ENCODE peak calls at places on chromosome 14, in eight cellular contexts. L, W, R, E, H, J, O and D are unnamed samples.

GRCh38 chr14:23524954-23525353 is 26.6 kb downstream of the ZFHX2 start:
- DNase-seq in L (no peak), W (no peak), R (no peak), E (no peak), H (no peak), J (no peak), O (no peak), D (no peak)

GRCh38 chr14:73273799-73274198 is 36.5 kb downstream of the PAPLN start:
- DNase-seq in L (no peak), W (peak; percentile 14), R (no peak), E (no peak), H (no peak), J (no peak), O (no peak), D (no peak)

GRCh38 chr14:53380041-53380440 is 226.9 kb upstream of the DDHD1 start:
- DNase-seq in L (no peak), W (no peak), R (no peak), E (no peak), H (no peak), J (no peak), O (no peak), D (no peak)

GRCh38 chr14:44652640-44653039 is 145.6 kb upstream of the FSCB start:
- DNase-seq in L (no peak), W (no peak), R (no peak), E (no peak), H (no peak), J (no peak), O (no peak), D (no peak)

GRCh38 chr14:69553221-69553620 is 21.4 kb downstream of the CCDC177 start:
- DNase-seq in L (no peak), W (no peak), R (no peak), E (no peak), H (no peak), J (no peak), O (no peak), D (no peak)

GRCh38 chr14:90965765-90966164 is 94.7 kb downstream of the RPS6KA5 start:
- DNase-seq in L (no peak), W (no peak), R (no peak), E (no peak), H (no peak), J (no peak), O (no peak), D (no peak)

GRCh38 chr14:79668941-79669340 is 542.4 kb downstream of the DIO2 start:
- DNase-seq in L (no peak), W (no peak), R (no peak), E (no peak), H (no peak), J (no peak), O (no peak), D (no peak)

GRCh38 chr14:67837011-67837624 is 17.5 kb downstream of the RAD51B start:
- DNase-seq in L (peak; percentile 63), W (peak; percentile 66), R (peak; percentile 72), E (peak; percentile 62), H (no peak), J (peak; percentile 52), O (no peak), D (no peak)

GRCh38 chr14:65259000-65259399 is 153.5 kb upstream of the FUT8 start:
- DNase-seq in L (no peak), W (no peak), R (no peak), E (no peak), H (no peak), J (no peak), O (no peak), D (no peak)

GRCh38 chr14:65256714-65257113 is 154.4 kb upstream of the MAX start:
- DNase-seq in L (no peak), W (no peak), R (no peak), E (no peak), H (no peak), J (no peak), O (no peak), D (no peak)

GRCh38 chr14:65260786-65261185 is 151.7 kb upstream of the FUT8 start:
- DNase-seq in L (no peak), W (no peak), R (no peak), E (no peak), H (no peak), J (no peak), O (no peak), D (no peak)

GRCh38 chr14:65257405-65257804 is 155.1 kb upstream of the MAX start:
- DNase-seq in L (no peak), W (no peak), R (no peak), E (no peak), H (no peak), J (no peak), O (no peak), D (no peak)

GRCh38 chr14:65258391-65258790 is 154.1 kb upstream of the FUT8 start:
- DNase-seq in L (no peak), W (no peak), R (peak; percentile 77), E (no peak), H (no peak), J (no peak), O (no peak), D (no peak)
- H3K4me1 ChIP-seq in L (peaks cover 32% of the 10 kb centered on the region), W (peaks cover 11% of the 10 kb centered on the region), R (peaks cover 46% of the 10 kb centered on the region), E (no peaks in the 10 kb centered on the region), H (peaks cover 15% of the 10 kb centered on the region), J (no peaks in the 10 kb centered on the region), O (no peaks in the 10 kb centered on the region), D (no peaks in the 10 kb centered on the region)

GRCh38 chr14:100306506-100307214 is 416 bp upstream of the SLC25A29 start:
- DNase-seq in L (peak; percentile 90), W (peak; percentile 88), R (peak; percentile 54), E (peak; percentile 89), H (no peak), J (peak; percentile 90), O (peak; percentile 96), D (peak; percentile 94)

GRCh38 chr14:100307215-100308111 is 1.2 kb upstream of the SLC25A29 start:
- DNase-seq in L (peak; percentile 46), W (no peak), R (no peak), E (peak; percentile 32), H (no peak), J (no peak), O (peak; percentile 84), D (no peak)

GRCh38 chr14:100305446-100306255 is 593 bp downstream of the SLC25A29 start:
- DNase-seq in L (peak; percentile 43), W (peak; percentile 29), R (no peak), E (peak; percentile 48), H (no peak), J (peak; percentile 35), O (peak; percentile 90), D (no peak)

GRCh38 chr14:100304825-100305445 is 1.3 kb downstream of the SLC25A29 start:
- DNase-seq in L (peak; percentile 88), W (no peak), R (no peak), E (peak; percentile 64), H (no peak), J (peak; percentile 74), O (no peak), D (no peak)

GRCh38 chr14:100306256-100306505 is at the start of gene SLC25A29:
- DNase-seq in L (no peak), W (no peak), R (no peak), E (no peak), H (no peak), J (no peak), O (no peak), D (no peak)
- TF ChIP-seq POLR2A in L (no peak), W (no peak), R (peak; percentile 72), E (no peak), H (no peak), J (peak; percentile 84), O (no peak), D (peak; percentile 65)

GRCh38 chr14:102593841-102594170 is 1.4 kb downstream of the RCOR1 start:
- DNase-seq in L (no peak), W (no peak), R (no peak), E (no peak), H (no peak), J (no peak), O (no peak), D (no peak)

GRCh38 chr14:102592969-102593840 is 756 bp downstream of the RCOR1 start:
- DNase-seq in L (peak; percentile 50), W (peak; percentile 44), R (no peak), E (peak; percentile 50), H (no peak), J (peak; percentile 55), O (peak; percentile 93), D (peak; percentile 68)

GRCh38 chr14:102591372-102591943 is 991 bp upstream of the RCOR1 start:
- DNase-seq in L (peak; percentile 28), W (peak; percentile 55), R (no peak), E (peak; percentile 52), H (no peak), J (peak; percentile 64), O (peak; percentile 90), D (peak; percentile 66)

GRCh38 chr14:102591944-102592772 is at the start of gene RCOR1:
- DNase-seq in L (peak; percentile 98), W (peak; percentile 98), R (peak; percentile 93), E (peak; percentile 99), H (peak; percentile 84), J (peak; percentile 98), O (peak; percentile 99), D (peak; percentile 99)

DNA sequence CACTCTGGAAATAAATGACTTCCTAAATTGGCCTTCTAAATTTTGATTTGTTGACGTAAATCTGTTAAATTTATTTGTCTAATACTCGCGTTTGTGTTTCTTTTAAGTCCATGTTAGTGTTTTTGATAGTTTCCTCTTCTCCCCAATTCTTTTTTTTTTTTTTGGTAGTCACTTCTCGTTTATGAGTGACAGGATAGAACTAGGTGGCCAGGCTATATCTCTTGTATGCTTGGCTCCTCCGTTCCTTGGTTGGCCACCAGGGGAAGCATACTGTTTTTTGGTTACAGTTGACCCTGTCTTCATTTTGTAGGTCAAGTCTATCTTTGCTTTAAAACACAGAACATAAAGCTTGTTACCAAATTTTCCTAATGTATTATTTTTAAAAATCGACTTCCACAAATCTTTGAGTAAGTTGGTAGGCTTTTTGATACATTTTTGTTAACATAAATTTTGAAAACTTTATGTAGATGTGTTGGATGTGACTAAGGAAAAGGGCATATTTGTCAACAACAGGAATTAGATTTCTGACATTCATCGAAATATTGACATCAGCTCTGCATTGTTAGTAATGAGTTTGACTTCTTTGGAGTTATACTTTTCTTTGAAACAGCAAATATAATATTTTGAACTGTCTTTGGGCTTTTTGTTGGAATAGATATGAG is 2.2 kb downstream of the RCOR1 start:
- DNase-seq in L (peak; percentile 75), W (peak; percentile 82), R (peak; percentile 63), E (peak; percentile 85), H (no peak), J (peak; percentile 62), O (peak; percentile 87), D (peak; percentile 58)
- H3K27ac ChIP-seq in L (peak overlapping the region; percentile 99), W (no peak overlapping the region), R (peak overlapping the region; percentile 5), E (peak overlapping the region; percentile 93), H (no peak overlapping the region), J (no peak overlapping the region), O (peak overlapping the region; percentile 98), D (no peak overlapping the region)

DNA sequence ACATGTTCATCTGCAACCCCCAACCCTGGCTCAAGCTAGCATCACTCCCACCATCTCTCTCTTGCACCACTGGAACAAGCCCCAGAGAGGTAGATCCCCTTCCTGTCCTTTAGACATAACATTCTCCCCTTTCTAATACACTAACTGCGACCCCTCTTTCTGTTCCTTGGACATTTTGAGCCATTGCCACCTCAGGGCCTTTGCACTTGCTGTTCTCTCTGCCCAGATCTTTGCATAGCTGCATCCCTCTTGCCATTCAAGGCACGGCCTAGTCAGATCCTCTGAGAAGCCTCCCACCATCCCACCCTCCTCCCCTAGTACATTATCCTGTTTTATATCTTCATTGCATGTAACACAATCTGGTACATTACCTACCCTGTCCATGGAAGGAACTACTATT is 16.5 kb downstream of the FOXN3 start:
- DNase-seq in L (no peak), W (no peak), R (no peak), E (no peak), H (no peak), J (no peak), O (no peak), D (no peak)
- H3K4me1 ChIP-seq in L (peaks cover 18% of the 10 kb centered on the region), W (peaks cover 13% of the 10 kb centered on the region), R (no peaks in the 10 kb centered on the region), E (no peaks in the 10 kb centered on the region), H (peaks cover 13% of the 10 kb centered on the region), J (peaks cover 20% of the 10 kb centered on the region), O (peaks cover 77% of the 10 kb centered on the region), D (no peaks in the 10 kb centered on the region)